ENCODE peak calls at places on chromosomes 7 and 10, in four cellular contexts. C is colonic mucosa, V is uterus, J is PC-9. S is an unnamed sample.

GRCh38 chr7:111642373-111642772 is 80.1 kb upstream of the IMMP2L start:
- DNase-seq in V (no peak), J (no peak), C (no peak), S (no peak)

GRCh38 chr7:30062587-30062986 is 34.4 kb downstream of the PLEKHA8 start:
- DNase-seq in V (no peak), J (no peak), C (no peak), S (peak)

GRCh38 chr7:13144622-13145021 is 457.2 kb downstream of the ARL4A start:
- DNase-seq in C (no peak), V (no peak), J (no peak), S (no peak)

GRCh38 chr10:96255569-96256335 is 15.6 kb downstream of the BLNK start:
- DNase-seq in J (no peak), V (no peak), C (no peak), S (no peak)

GRCh38 chr7:124009321-124009720 is 23.5 kb downstream of the TMEM229A start:
- DNase-seq in J (no peak), C (no peak), V (no peak), S (no peak)

GRCh38 chr7:32428546-32428945 is 61.6 kb downstream of the LSM5 start:
- DNase-seq in J (no peak), C (no peak), V (no peak), S (no peak)

GRCh38 chr7:22435105-22435504 is 64.9 kb downstream of the STEAP1B start:
- DNase-seq in V (no peak), C (no peak), J (no peak), S (no peak)

GRCh38 chr7:107091306-107091705 is 46.8 kb downstream of the PRKAR2B start:
- DNase-seq in V (no peak), C (no peak), J (no peak), S (no peak)

GRCh38 chr10:72756674-72757385 is 64.9 kb downstream of the MCU start:
- DNase-seq in V (no peak), J (no peak), C (no peak), S (no peak)

GRCh38 chr10:88110355-88110754 is 246.9 kb downstream of the PTEN start:
- DNase-seq in C (no peak), J (peak), V (no peak), S (no peak)

DNA sequence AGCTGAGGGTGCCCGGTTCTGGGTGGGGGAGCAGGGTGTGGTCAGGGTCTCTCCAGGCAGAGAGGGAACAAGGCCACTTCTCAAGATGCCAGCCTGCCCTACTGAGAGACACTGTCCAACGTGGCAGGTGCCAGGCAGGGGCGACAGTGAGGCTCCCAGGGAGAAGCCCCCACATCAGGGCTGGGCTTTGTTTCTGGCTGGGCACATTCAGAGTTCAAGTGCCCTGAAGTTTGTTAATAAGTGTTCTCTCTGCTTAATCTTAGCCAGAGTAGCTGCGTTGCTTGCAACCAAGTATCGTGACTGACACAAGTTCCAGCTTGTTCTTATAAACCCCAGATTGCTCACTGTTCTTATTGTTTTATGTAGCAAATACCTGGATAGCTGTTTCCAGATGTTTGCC is 21.8 kb downstream of the FOXL3 start:
- DNase-seq in J (no peak), V (no peak), C (no peak), S (no peak)
- H3K4me3 ChIP-seq in J (no peak), V (no peak), C (no peak), S (no peak)

GRCh38 chr10:122462533-122463465 is 1.4 kb downstream of the HTRA1 start:
- DNase-seq in C (peak), V (peak), J (no peak), S (no peak)

GRCh38 chr10:122465401-122465800 is 4.0 kb downstream of the HTRA1 start:
- DNase-seq in C (no peak), V (no peak), J (no peak), S (no peak)

GRCh38 chr10:122463466-122464157 is 2.3 kb downstream of the HTRA1 start:
- DNase-seq in V (no peak), C (no peak), J (no peak), S (no peak)

GRCh38 chr10:122464575-122464974 is 3.2 kb downstream of the HTRA1 start:
- DNase-seq in V (no peak), C (no peak), J (no peak), S (no peak)

GRCh38 chr10:122464158-122464510 is 2.8 kb downstream of the HTRA1 start:
- DNase-seq in V (no peak), J (no peak), C (no peak), S (no peak)
- H3K4me3 ChIP-seq in V (no peak), J (no peak), C (no peak), S (no peak)

GRCh38 chr7:39186671-39187070 is 209.0 kb downstream of the POU6F2 start:
- DNase-seq in J (no peak), C (no peak), V (no peak), S (no peak)

GRCh38 chr7:39187130-39187529 is 209.4 kb downstream of the POU6F2 start:
- DNase-seq in J (no peak), V (no peak), C (no peak), S (no peak)

GRCh38 chr7:39195967-39196366 is 218.3 kb downstream of the POU6F2 start:
- DNase-seq in C (no peak), V (no peak), J (no peak), S (no peak)

DNA sequence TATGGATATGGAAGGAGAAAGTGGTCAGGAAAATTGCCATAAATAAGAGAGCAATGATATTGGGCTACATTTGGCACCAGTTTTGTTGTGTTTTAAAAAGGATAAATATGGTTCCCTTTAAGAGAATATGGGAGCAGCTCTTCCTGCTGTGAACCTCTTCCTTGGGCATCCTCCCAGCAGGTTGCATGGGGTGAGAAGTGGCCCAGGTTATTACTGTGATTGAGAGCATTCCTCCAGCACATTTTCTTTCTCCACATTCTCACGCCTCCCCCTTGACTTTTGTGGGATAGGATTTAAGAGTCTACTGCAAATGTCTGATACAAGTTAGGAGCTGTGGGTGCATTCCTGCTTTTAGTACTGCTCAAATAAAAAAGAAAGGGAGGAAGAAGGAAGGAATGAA is 214.8 kb downstream of the POU6F2 start:
- DNase-seq in J (no peak), C (no peak), V (no peak), S (no peak)
- H3K4me3 ChIP-seq in J (no peak), C (no peak), V (no peak), S (no peak)

DNA sequence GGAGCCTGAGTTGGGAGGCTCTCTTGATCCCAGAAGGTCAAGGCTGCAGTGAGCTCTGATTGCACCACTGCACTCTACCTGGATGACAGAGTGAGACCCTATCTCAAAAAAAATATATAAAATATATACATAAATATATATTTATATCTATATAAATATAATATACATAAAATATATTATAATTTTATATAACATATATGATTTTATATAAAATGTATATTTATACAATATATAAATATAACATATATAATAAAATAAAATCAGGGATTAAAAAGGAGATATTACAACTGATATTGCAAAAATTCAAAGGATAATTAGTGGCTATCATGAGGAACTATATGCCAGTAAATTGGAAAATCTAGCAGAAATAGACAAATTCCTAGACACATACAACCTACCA is 353.5 kb upstream of the HPS1 start:
- DNase-seq in J (no peak), C (no peak), V (no peak), S (no peak)
- H3K4me3 ChIP-seq in J (no peak), C (no peak), V (no peak), S (no peak)